ENCODE peak calls at places on chromosome 2, in seven cellular contexts. E is lower leg skin, M is epithelial cell of esophagus, F is progenitor cell of endocrine pancreas, S is GM10248, W is kidney epithelial cell, T is A549. Q is an unnamed sample.

GRCh38 chr2:41498791-41499190 is 549.0 kb upstream of the PKDCC start:
- DNase-seq in S (no peak), E (no peak), T (no peak), M (peak), F (no peak), W (no peak), Q (no peak)

GRCh38 chr2:190344275-190344827 is 962 bp downstream of the INPP1 start:
- DNase-seq in W (no peak), T (peak), S (peak), E (no peak), M (peak), F (no peak), Q (peak)

GRCh38 chr2:105787376-105788318 is 42.9 kb downstream of the NCK2 start:
- DNase-seq in E (peak), T (no peak), M (no peak), W (no peak), F (no peak), S (no peak), Q (no peak)

GRCh38 chr2:20457027-20457426 is 10.2 kb downstream of the RHOB start:
- DNase-seq in S (peak), T (no peak), M (no peak), F (no peak), W (no peak), E (peak), Q (peak)

GRCh38 chr2:226489765-226490164 is 309.9 kb downstream of the IRS1 start:
- DNase-seq in S (peak), W (peak), M (peak), E (no peak), F (no peak), T (peak), Q (no peak)

GRCh38 chr2:196594158-196594557 is 45.4 kb upstream of the CCDC150 start:
- DNase-seq in E (no peak), S (no peak), F (no peak), W (no peak), T (no peak), M (no peak), Q (no peak)

GRCh38 chr2:196268538-196269338 is 97.4 kb upstream of the STK17B start:
- DNase-seq in S (no peak), M (peak), T (no peak), F (no peak), W (no peak), E (no peak), Q (no peak)

GRCh38 chr2:5520352-5520996 is 171.7 kb upstream of the SOX11 start:
- DNase-seq in M (no peak), F (no peak), S (no peak), W (peak), E (no peak), T (no peak), Q (no peak)

GRCh38 chr2:3487028-3487425 is 32.3 kb downstream of the ADI1 start:
- DNase-seq in T (no peak), E (peak), F (no peak), W (no peak), M (no peak), S (no peak), Q (no peak)

GRCh38 chr2:8145385-8145784 is 536.5 kb upstream of the ID2 start:
- DNase-seq in E (no peak), T (no peak), F (no peak), M (no peak), S (no peak), W (no peak), Q (no peak)

GRCh38 chr2:164485541-164485940 is 135.7 kb downstream of the GRB14 start:
- DNase-seq in T (no peak), W (peak), M (no peak), S (no peak), E (no peak), F (no peak), Q (no peak)

GRCh38 chr2:114960389-114960788 is 517.9 kb downstream of the DPP10 start:
- DNase-seq in S (no peak), F (no peak), E (no peak), M (no peak), W (no peak), T (no peak), Q (no peak)

GRCh38 chr2:240556553-240557100 is 1.2 kb downstream of the ANKMY1 start:
- DNase-seq in W (no peak), F (no peak), M (peak), S (peak), E (peak), T (peak), Q (peak)
- TF ChIP-seq CTCF in W (peak), F (peak), M (peak), S (peak), E (no peak), T (peak), Q (peak)

GRCh38 chr2:200618051-200618419 is 32.2 kb downstream of the AOX1 start:
- DNase-seq in S (no peak), E (no peak), M (no peak), T (no peak), F (no peak), W (no peak), Q (no peak)

GRCh38 chr2:200617089-200618050 is 31.6 kb downstream of the AOX1 start:
- DNase-seq in T (no peak), S (no peak), M (no peak), E (no peak), F (no peak), W (no peak), Q (no peak)

GRCh38 chr2:200616656-200617055 is 30.8 kb downstream of the AOX1 start:
- DNase-seq in F (no peak), T (no peak), S (no peak), E (no peak), W (no peak), M (no peak), Q (no peak)

GRCh38 chr2:200619275-200619674 is 33.5 kb downstream of the AOX1 start:
- DNase-seq in M (no peak), F (no peak), E (no peak), S (no peak), T (peak), W (no peak), Q (no peak)

GRCh38 chr2:200618590-200619021 is 32.8 kb downstream of the AOX1 start:
- DNase-seq in T (peak), S (no peak), F (no peak), W (no peak), E (no peak), M (peak), Q (no peak)
- TF ChIP-seq CTCF in T (peak), S (no peak), F (no peak), W (no peak), E (no peak), M (peak), Q (no peak)

DNA sequence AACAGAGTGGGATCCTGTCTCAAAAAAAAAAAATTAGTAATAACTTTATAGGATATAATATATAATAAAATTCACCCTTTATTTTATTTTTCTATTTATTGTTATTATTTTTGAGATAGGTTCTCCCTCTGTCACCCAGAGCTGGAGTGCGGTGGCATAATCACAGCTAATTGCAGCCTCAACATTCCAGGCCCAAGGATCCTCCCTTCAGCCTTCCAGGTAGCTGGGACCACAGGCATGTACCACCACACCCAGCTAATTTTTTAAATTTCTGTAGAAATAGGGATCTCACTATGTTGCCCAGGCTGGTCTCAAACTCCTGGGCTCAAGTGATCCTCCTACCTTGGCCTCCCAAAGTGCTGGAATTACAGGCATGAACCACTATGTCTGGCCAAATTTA is 958 bp downstream of the C2orf92 start:
- DNase-seq in E (no peak), T (no peak), S (no peak), M (no peak), W (no peak), F (no peak), Q (no peak)
- TF ChIP-seq CTCF in E (no peak), T (no peak), S (no peak), M (no peak), W (no peak), F (no peak), Q (no peak)

DNA sequence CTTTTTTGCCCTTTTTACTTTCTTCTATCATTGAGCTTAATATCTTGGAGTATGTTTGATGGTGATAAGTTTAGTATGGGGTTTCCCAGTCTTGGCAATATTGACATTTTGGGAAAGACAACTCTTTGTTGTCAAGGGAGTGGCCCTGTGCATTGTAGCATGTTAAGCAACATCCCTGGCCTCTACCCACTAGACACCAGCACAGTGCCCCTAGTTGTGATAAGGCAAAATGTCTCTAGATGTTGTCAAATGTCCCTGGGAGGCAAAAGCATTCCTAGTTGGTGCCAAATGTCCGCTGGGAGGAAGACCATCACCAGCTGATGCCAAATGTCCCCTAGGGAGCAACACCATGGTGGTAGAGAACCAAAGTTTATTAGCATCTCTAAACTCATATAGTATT is 28.2 kb downstream of the GULP1 start:
- DNase-seq in T (peak), M (peak), F (no peak), E (no peak), W (no peak), S (no peak), Q (no peak)
- TF ChIP-seq CTCF in T (no peak), M (peak), F (no peak), E (no peak), W (no peak), S (no peak), Q (no peak)